ENCODE peak calls at places on chromosomes 1 and 21, in five cellular contexts. K is BJ, Q is Kasumi-1, J is RPMI8226, M is stomach. R is an unnamed sample.

GRCh38 chr1:185244015-185244747 is 72.9 kb downstream of the IVNS1ABP start:
- DNase-seq in K (no peak), Q (no peak), J (no peak), M (no peak), R (no peak)

GRCh38 chr1:248065604-248066003 is 19.0 kb downstream of the OR2L3 start:
- DNase-seq in K (no peak), Q (no peak), J (no peak), M (no peak), R (no peak)

GRCh38 chr1:170680428-170680827 is 16.5 kb downstream of the PRRX1 start:
- DNase-seq in K (no peak), Q (no peak), J (no peak), M (no peak), R (no peak)

GRCh38 chr1:177355575-177355974 is 184.8 kb downstream of the BRINP2 start:
- DNase-seq in K (no peak), Q (no peak), J (peak), M (peak), R (peak)

GRCh38 chr1:74467786-74468377 is 44.5 kb downstream of the LRRC53 start:
- DNase-seq in K (no peak), Q (no peak), J (no peak), M (no peak), R (no peak)

GRCh38 chr1:199914546-199914945 is 113.0 kb upstream of the NR5A2 start:
- DNase-seq in K (no peak), Q (no peak), J (no peak), M (no peak), R (no peak)

GRCh38 chr1:175527773-175528172 is 215.6 kb downstream of the TNR start:
- DNase-seq in K (no peak), Q (no peak), J (no peak), M (no peak), R (no peak)

GRCh38 chr1:15116966-15117365 is 36.6 kb upstream of the TMEM51 start:
- DNase-seq in K (no peak), Q (no peak), J (no peak), M (no peak), R (no peak)

GRCh38 chr1:32729254-32730046 is 26.9 kb upstream of the SYNC start:
- DNase-seq in K (no peak), Q (no peak), J (no peak), M (no peak), R (no peak)

GRCh38 chr1:202812176-202813026 is 1.6 kb downstream of the PCAT6 start:
- DNase-seq in K (no peak), Q (no peak), J (no peak), M (no peak), R (no peak)

GRCh38 chr1:177209357-177209756 is 38.6 kb downstream of the BRINP2 start:
- DNase-seq in K (peak), Q (no peak), J (peak), M (peak), R (no peak)

GRCh38 chr21:16624468-16625102 is 888.3 kb upstream of the CXADR start:
- DNase-seq in K (no peak), Q (no peak), J (no peak), M (no peak), R (no peak)

GRCh38 chr1:191804311-191804710 is 354.0 kb upstream of the RGS18 start:
- DNase-seq in K (no peak), Q (no peak), J (no peak), M (no peak), R (no peak)

GRCh38 chr21:32468567-32469175 is 56.2 kb downstream of the EVA1C start:
- DNase-seq in K (no peak), Q (no peak), J (no peak), M (no peak), R (no peak)

GRCh38 chr1:112957133-112957812 is 1.3 kb upstream of the SLC16A1 start:
- DNase-seq in K (peak), Q (peak), J (peak), M (no peak), R (peak)

GRCh38 chr1:98147280-98147679 is 226.4 kb upstream of the DPYD start:
- DNase-seq in K (no peak), Q (no peak), J (no peak), M (no peak), R (no peak)

GRCh38 chr21:37230632-37231246 is 36.4 kb downstream of the VPS26C start:
- DNase-seq in K (no peak), Q (no peak), J (no peak), M (no peak), R (no peak)

GRCh38 chr1:1395166-1395565 is 4.0 kb downstream of the CCNL2 start:
- DNase-seq in K (no peak), Q (no peak), J (no peak), M (no peak), R (no peak)

GRCh38 chr1:151133339-151133761 is 13.1 kb downstream of the SEMA6C start:
- DNase-seq in K (no peak), Q (no peak), J (no peak), M (no peak), R (no peak)

GRCh38 chr1:173856903-173857302 is 10.9 kb downstream of the GAS5 start:
- DNase-seq in K (no peak), Q (no peak), J (no peak), M (no peak), R (no peak)

GRCh38 chr21:46394819-46395152 is 63.9 kb upstream of the DIP2A start:
- DNase-seq in K (no peak), Q (no peak), J (no peak), M (no peak), R (no peak)